ENCODE peak calls at places on chromosomes 6 and 20, in five cellular contexts. One of them, this sample, is unnamed.

GRCh38 chr6:145051661-145052060 is 683.7 kb downstream of the EPM2A start:
- DNase-seq in adrenal gland: no peak
- DNase-seq in psoas muscle: no peak
- DNase-seq in GM20000: no peak
- DNase-seq in neural progenitor cell: no peak
- DNase-seq in this sample: no peak

GRCh38 chr6:148885920-148886845 is 139.4 kb downstream of the UST start:
- DNase-seq in adrenal gland: no peak
- DNase-seq in psoas muscle: no peak
- DNase-seq in GM20000: no peak
- DNase-seq in neural progenitor cell: peak; percentile 81
- DNase-seq in this sample: no peak

GRCh38 chr20:2283706-2284423 is 11.9 kb upstream of the TGM3 start:
- DNase-seq in adrenal gland: no peak
- DNase-seq in psoas muscle: no peak
- DNase-seq in GM20000: no peak
- DNase-seq in neural progenitor cell: no peak
- DNase-seq in this sample: no peak

GRCh38 chr20:13173201-13173600 is 47.9 kb upstream of the ISM1 start:
- DNase-seq in adrenal gland: no peak
- DNase-seq in psoas muscle: no peak
- DNase-seq in GM20000: no peak
- DNase-seq in neural progenitor cell: no peak
- DNase-seq in this sample: no peak

GRCh38 chr6:131923356-131923755 is 27.8 kb downstream of the CCN2 start:
- DNase-seq in adrenal gland: peak; percentile 46
- DNase-seq in psoas muscle: no peak
- DNase-seq in GM20000: peak; percentile 23
- DNase-seq in neural progenitor cell: peak; percentile 85
- DNase-seq in this sample: peak; percentile 54

GRCh38 chr6:44068607-44069296 is 58.5 kb downstream of the MRPL14 start:
- DNase-seq in adrenal gland: no peak
- DNase-seq in psoas muscle: peak; percentile 26
- DNase-seq in GM20000: no peak
- DNase-seq in neural progenitor cell: peak; percentile 41
- DNase-seq in this sample: no peak

GRCh38 chr6:152338335-152339125 is 298.6 kb downstream of the SYNE1 start:
- DNase-seq in adrenal gland: peak; percentile 30
- DNase-seq in psoas muscle: peak; percentile 78
- DNase-seq in GM20000: peak; percentile 52
- DNase-seq in neural progenitor cell: peak; percentile 33
- DNase-seq in this sample: no peak

GRCh38 chr6:157055863-157056262 is 267.5 kb downstream of the TMEM242 start:
- DNase-seq in adrenal gland: no peak
- DNase-seq in psoas muscle: no peak
- DNase-seq in GM20000: no peak
- DNase-seq in neural progenitor cell: no peak
- DNase-seq in this sample: no peak

GRCh38 chr6:57158658-57159057 is 13.5 kb upstream of the BAG2 start:
- DNase-seq in adrenal gland: no peak
- DNase-seq in psoas muscle: no peak
- DNase-seq in GM20000: no peak
- DNase-seq in neural progenitor cell: no peak
- DNase-seq in this sample: no peak

GRCh38 chr6:20692023-20692422 is 157.8 kb downstream of the CDKAL1 start:
- DNase-seq in adrenal gland: no peak
- DNase-seq in psoas muscle: no peak
- DNase-seq in GM20000: no peak
- DNase-seq in neural progenitor cell: no peak
- DNase-seq in this sample: no peak

GRCh38 chr20:38081575-38081974 is 48.0 kb downstream of the RPRD1B start:
- DNase-seq in adrenal gland: no peak
- DNase-seq in psoas muscle: no peak
- DNase-seq in GM20000: no peak
- DNase-seq in neural progenitor cell: no peak
- DNase-seq in this sample: no peak

GRCh38 chr6:45044510-45045252 is 283.4 kb upstream of the RUNX2 start:
- DNase-seq in adrenal gland: no peak
- DNase-seq in psoas muscle: no peak
- DNase-seq in GM20000: no peak
- DNase-seq in neural progenitor cell: no peak
- DNase-seq in this sample: no peak

GRCh38 chr6:28734443-28734959 is 189.3 kb downstream of the TRIM27 start:
- DNase-seq in adrenal gland: no peak
- DNase-seq in psoas muscle: no peak
- DNase-seq in GM20000: no peak
- DNase-seq in neural progenitor cell: no peak
- DNase-seq in this sample: no peak

GRCh38 chr6:161847628-161848027 is 573.8 kb upstream of the AGPAT4 start:
- DNase-seq in adrenal gland: no peak
- DNase-seq in psoas muscle: no peak
- DNase-seq in GM20000: no peak
- DNase-seq in neural progenitor cell: no peak
- DNase-seq in this sample: no peak

GRCh38 chr6:69647726-69648125 is 149.1 kb downstream of the LMBRD1 start:
- DNase-seq in adrenal gland: no peak
- DNase-seq in psoas muscle: no peak
- DNase-seq in GM20000: no peak
- DNase-seq in neural progenitor cell: no peak
- DNase-seq in this sample: no peak

GRCh38 chr6:110039996-110040383 is 61.9 kb downstream of the GPR6 start:
- DNase-seq in adrenal gland: no peak
- DNase-seq in psoas muscle: no peak
- DNase-seq in GM20000: peak; percentile 32
- DNase-seq in neural progenitor cell: peak; percentile 36
- DNase-seq in this sample: no peak

GRCh38 chr20:3349786-3350185 is 57.7 kb downstream of the DNAAF9 start:
- DNase-seq in adrenal gland: no peak
- DNase-seq in psoas muscle: no peak
- DNase-seq in GM20000: no peak
- DNase-seq in neural progenitor cell: no peak
- DNase-seq in this sample: no peak

GRCh38 chr6:68279793-68280557 is 355.1 kb upstream of the ADGRB3 start:
- DNase-seq in adrenal gland: no peak
- DNase-seq in psoas muscle: no peak
- DNase-seq in GM20000: no peak
- DNase-seq in neural progenitor cell: no peak
- DNase-seq in this sample: no peak

GRCh38 chr6:122839477-122839876 is 50.4 kb downstream of the SMPDL3A start:
- DNase-seq in adrenal gland: peak; percentile 44
- DNase-seq in psoas muscle: no peak
- DNase-seq in GM20000: peak; percentile 76
- DNase-seq in neural progenitor cell: peak; percentile 74
- DNase-seq in this sample: peak; percentile 39

GRCh38 chr20:54980321-54980960 is 505.0 kb downstream of the DOK5 start:
- DNase-seq in adrenal gland: no peak
- DNase-seq in psoas muscle: no peak
- DNase-seq in GM20000: no peak
- DNase-seq in neural progenitor cell: peak; percentile 50
- DNase-seq in this sample: no peak

GRCh38 chr20:43849496-43850197 is 65.0 kb upstream of the TOX2 start:
- DNase-seq in adrenal gland: peak; percentile 34
- DNase-seq in psoas muscle: peak; percentile 55
- DNase-seq in GM20000: no peak
- DNase-seq in neural progenitor cell: no peak
- DNase-seq in this sample: no peak

GRCh38 chr20:56360133-56360898 is 1.5 kb downstream of the FAM210B start:
- DNase-seq in adrenal gland: peak; percentile 39
- DNase-seq in psoas muscle: no peak
- DNase-seq in GM20000: no peak
- DNase-seq in neural progenitor cell: no peak
- DNase-seq in this sample: no peak

GRCh38 chr20:31572042-31572700 is 32.9 kb upstream of the ID1 start:
- DNase-seq in adrenal gland: no peak
- DNase-seq in psoas muscle: no peak
- DNase-seq in GM20000: no peak
- DNase-seq in neural progenitor cell: no peak
- DNase-seq in this sample: no peak

GRCh38 chr20:33015114-33015491 is 7.6 kb downstream of the BPIFB2 start:
- DNase-seq in adrenal gland: no peak
- DNase-seq in psoas muscle: no peak
- DNase-seq in GM20000: no peak
- DNase-seq in neural progenitor cell: no peak
- DNase-seq in this sample: no peak

GRCh38 chr20:23508896-23509579 is 18.1 kb downstream of the CST8 start:
- DNase-seq in adrenal gland: no peak
- DNase-seq in psoas muscle: no peak
- DNase-seq in GM20000: no peak
- DNase-seq in neural progenitor cell: peak; percentile 35
- DNase-seq in this sample: no peak

GRCh38 chr20:50588034-50588736 is 78.0 kb downstream of the PTPN1 start:
- DNase-seq in adrenal gland: peak; percentile 72
- DNase-seq in psoas muscle: peak; percentile 88
- DNase-seq in GM20000: peak; percentile 85
- DNase-seq in neural progenitor cell: peak; percentile 77
- DNase-seq in this sample: peak; percentile 57

GRCh38 chr20:33653218-33653899 is 8.8 kb upstream of the C20orf144 start:
- DNase-seq in adrenal gland: peak; percentile 65
- DNase-seq in psoas muscle: no peak
- DNase-seq in GM20000: peak; percentile 82
- DNase-seq in neural progenitor cell: peak; percentile 84
- DNase-seq in this sample: peak; percentile 70

GRCh38 chr20:46648903-46649649 is 2.2 kb downstream of the SLC13A3 start:
- DNase-seq in adrenal gland: no peak
- DNase-seq in psoas muscle: no peak
- DNase-seq in GM20000: no peak
- DNase-seq in neural progenitor cell: peak; percentile 38
- DNase-seq in this sample: no peak

GRCh38 chr20:47749367-47749766 is 35.9 kb downstream of the SULF2 start:
- DNase-seq in adrenal gland: no peak
- DNase-seq in psoas muscle: no peak
- DNase-seq in GM20000: no peak
- DNase-seq in neural progenitor cell: no peak
- DNase-seq in this sample: no peak

GRCh38 chr20:17662333-17663039 is 19.6 kb downstream of the RRBP1 start:
- DNase-seq in adrenal gland: peak; percentile 62
- DNase-seq in psoas muscle: no peak
- DNase-seq in GM20000: no peak
- DNase-seq in neural progenitor cell: no peak
- DNase-seq in this sample: no peak

GRCh38 chr6:138454976-138455706 is 44.2 kb downstream of the NHSL1 start:
- DNase-seq in adrenal gland: no peak
- DNase-seq in psoas muscle: no peak
- DNase-seq in GM20000: no peak
- DNase-seq in neural progenitor cell: no peak
- DNase-seq in this sample: no peak

GRCh38 chr20:58526411-58526810 is 11.2 kb upstream of the APCDD1L start:
- DNase-seq in adrenal gland: no peak
- DNase-seq in psoas muscle: no peak
- DNase-seq in GM20000: no peak
- DNase-seq in neural progenitor cell: no peak
- DNase-seq in this sample: no peak

GRCh38 chr6:167760979-167761793 is 65.5 kb upstream of the AFDN start:
- DNase-seq in adrenal gland: peak; percentile 35
- DNase-seq in psoas muscle: no peak
- DNase-seq in GM20000: no peak
- DNase-seq in neural progenitor cell: no peak
- DNase-seq in this sample: no peak

GRCh38 chr20:39986231-39986904 is 702.7 kb downstream of the MAFB start:
- DNase-seq in adrenal gland: peak; percentile 78
- DNase-seq in psoas muscle: peak; percentile 90
- DNase-seq in GM20000: no peak
- DNase-seq in neural progenitor cell: peak; percentile 78
- DNase-seq in this sample: no peak

GRCh38 chr20:41017448-41018042 is 11.1 kb upstream of the TOP1 start:
- DNase-seq in adrenal gland: no peak
- DNase-seq in psoas muscle: no peak
- DNase-seq in GM20000: no peak
- DNase-seq in neural progenitor cell: no peak
- DNase-seq in this sample: no peak
- TF ChIP-seq CTCF in adrenal gland: no peak
- TF ChIP-seq CTCF in psoas muscle: no peak
- TF ChIP-seq CTCF in GM20000: no peak
- TF ChIP-seq CTCF in neural progenitor cell: no peak
- TF ChIP-seq CTCF in this sample: no peak

GRCh38 chr6:133568970-133569889 is 319.7 kb upstream of the TCF21 start:
- DNase-seq in adrenal gland: peak; percentile 21
- DNase-seq in psoas muscle: peak; percentile 52
- DNase-seq in GM20000: peak; percentile 30
- DNase-seq in neural progenitor cell: peak; percentile 75
- DNase-seq in this sample: no peak
- TF ChIP-seq CTCF in adrenal gland: peak; percentile 83
- TF ChIP-seq CTCF in psoas muscle: peak; percentile 95
- TF ChIP-seq CTCF in GM20000: no peak
- TF ChIP-seq CTCF in neural progenitor cell: peak; percentile 95
- TF ChIP-seq CTCF in this sample: peak; percentile 93

DNA sequence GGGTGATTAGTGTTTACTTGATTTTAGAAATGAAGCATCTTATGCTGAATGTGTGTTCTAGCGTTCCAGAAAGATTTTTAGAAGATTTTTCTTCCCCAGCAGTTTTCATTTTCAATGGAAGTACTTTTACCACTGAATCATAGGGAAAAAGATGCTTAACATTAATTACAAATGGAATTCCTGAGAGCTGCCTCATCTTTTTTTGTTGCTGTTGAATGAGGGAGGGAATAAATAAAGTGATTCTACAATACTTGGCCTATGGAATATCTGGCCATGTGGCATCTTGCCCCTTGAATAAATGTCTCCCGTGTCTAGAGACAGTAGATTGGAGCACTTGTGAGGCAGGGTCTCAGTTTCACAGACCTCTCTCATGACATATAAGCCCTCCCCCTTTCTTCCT is 44.1 kb upstream of the SLC22A1 start:
- DNase-seq in adrenal gland: no peak
- DNase-seq in psoas muscle: no peak
- DNase-seq in GM20000: no peak
- DNase-seq in neural progenitor cell: no peak
- DNase-seq in this sample: no peak
- TF ChIP-seq CTCF in adrenal gland: no peak
- TF ChIP-seq CTCF in psoas muscle: no peak
- TF ChIP-seq CTCF in GM20000: no peak
- TF ChIP-seq CTCF in neural progenitor cell: no peak
- TF ChIP-seq CTCF in this sample: no peak

GRCh38 chr6:116779569-116780164 is 14.1 kb upstream of the FAM162B start:
- DNase-seq in adrenal gland: no peak
- DNase-seq in psoas muscle: no peak
- DNase-seq in GM20000: no peak
- DNase-seq in neural progenitor cell: peak; percentile 72
- DNase-seq in this sample: no peak
- TF ChIP-seq CTCF in adrenal gland: peak; percentile 41
- TF ChIP-seq CTCF in psoas muscle: peak; percentile 53
- TF ChIP-seq CTCF in GM20000: no peak
- TF ChIP-seq CTCF in neural progenitor cell: peak; percentile 74
- TF ChIP-seq CTCF in this sample: peak; percentile 69

This sample was measured in progenitor cell of endocrine pancreas.